ENCODE peak calls at places on chromosomes 3 and 15, in nine cellular contexts. One of them, this sample, is unnamed.

GRCh38 chr15:68429691-68430470 is 2.1 kb downstream of the ITGA11 start:
- DNase-seq in A549: no peak
- DNase-seq in NCI-H2081: no peak
- DNase-seq in HFFc6: no peak
- DNase-seq in CD8-positive, alpha-beta memory T cell: no peak
- DNase-seq in GM19239: no peak
- DNase-seq in hypothalamus: no peak
- DNase-seq in A673: no peak
- DNase-seq in GM12891: no peak
- DNase-seq in this sample: no peak

GRCh38 chr15:47756872-47757271 is 39.6 kb downstream of the SEMA6D start:
- DNase-seq in A549: no peak
- DNase-seq in NCI-H2081: no peak
- DNase-seq in HFFc6: peak
- DNase-seq in CD8-positive, alpha-beta memory T cell: no peak
- DNase-seq in GM19239: no peak
- DNase-seq in hypothalamus: no peak
- DNase-seq in A673: peak
- DNase-seq in GM12891: no peak
- DNase-seq in this sample: no peak

GRCh38 chr3:39234705-39235104 is 42.3 kb upstream of the XIRP1 start:
- DNase-seq in A549: no peak
- DNase-seq in NCI-H2081: no peak
- DNase-seq in HFFc6: no peak
- DNase-seq in CD8-positive, alpha-beta memory T cell: no peak
- DNase-seq in GM19239: no peak
- DNase-seq in hypothalamus: no peak
- DNase-seq in A673: no peak
- DNase-seq in GM12891: no peak
- DNase-seq in this sample: no peak

GRCh38 chr15:41955100-41955499 is 17.3 kb downstream of the EHD4 start:
- DNase-seq in A549: no peak
- DNase-seq in NCI-H2081: no peak
- DNase-seq in HFFc6: no peak
- DNase-seq in CD8-positive, alpha-beta memory T cell: no peak
- DNase-seq in GM19239: no peak
- DNase-seq in hypothalamus: no peak
- DNase-seq in A673: no peak
- DNase-seq in GM12891: no peak
- DNase-seq in this sample: no peak

GRCh38 chr3:29912600-29913288 is 631.9 kb downstream of the RBMS3 start:
- DNase-seq in A549: no peak
- DNase-seq in NCI-H2081: no peak
- DNase-seq in HFFc6: no peak
- DNase-seq in CD8-positive, alpha-beta memory T cell: no peak
- DNase-seq in GM19239: no peak
- DNase-seq in hypothalamus: no peak
- DNase-seq in A673: no peak
- DNase-seq in GM12891: no peak
- DNase-seq in this sample: no peak

GRCh38 chr15:101176625-101177024 is 75.2 kb downstream of the CHSY1 start:
- DNase-seq in A549: no peak
- DNase-seq in NCI-H2081: no peak
- DNase-seq in HFFc6: no peak
- DNase-seq in CD8-positive, alpha-beta memory T cell: no peak
- DNase-seq in GM19239: no peak
- DNase-seq in hypothalamus: no peak
- DNase-seq in A673: no peak
- DNase-seq in GM12891: no peak
- DNase-seq in this sample: no peak

GRCh38 chr3:25618043-25618442 is 46.7 kb downstream of the TOP2B start:
- DNase-seq in A549: no peak
- DNase-seq in NCI-H2081: no peak
- DNase-seq in HFFc6: no peak
- DNase-seq in CD8-positive, alpha-beta memory T cell: no peak
- DNase-seq in GM19239: no peak
- DNase-seq in hypothalamus: no peak
- DNase-seq in A673: no peak
- DNase-seq in GM12891: no peak
- DNase-seq in this sample: no peak

GRCh38 chr15:101647251-101647650 is 4.9 kb downstream of the TM2D3 start:
- DNase-seq in A549: peak
- DNase-seq in NCI-H2081: no peak
- DNase-seq in HFFc6: no peak
- DNase-seq in CD8-positive, alpha-beta memory T cell: no peak
- DNase-seq in GM19239: no peak
- DNase-seq in hypothalamus: no peak
- DNase-seq in A673: no peak
- DNase-seq in GM12891: no peak
- DNase-seq in this sample: no peak

GRCh38 chr3:112357888-112358287 is 24.9 kb downstream of the CD200 start:
- DNase-seq in A549: no peak
- DNase-seq in NCI-H2081: no peak
- DNase-seq in HFFc6: no peak
- DNase-seq in CD8-positive, alpha-beta memory T cell: no peak
- DNase-seq in GM19239: no peak
- DNase-seq in hypothalamus: no peak
- DNase-seq in A673: no peak
- DNase-seq in GM12891: no peak
- DNase-seq in this sample: no peak

GRCh38 chr3:40505599-40506462 is at the start of gene ZNF620:
- DNase-seq in A549: peak
- DNase-seq in NCI-H2081: peak
- DNase-seq in HFFc6: no peak
- DNase-seq in CD8-positive, alpha-beta memory T cell: peak
- DNase-seq in GM19239: peak
- DNase-seq in hypothalamus: peak
- DNase-seq in A673: peak
- DNase-seq in GM12891: peak
- DNase-seq in this sample: peak

GRCh38 chr3:56131976-56132590 is 336.2 kb downstream of the ERC2 start:
- DNase-seq in A549: peak
- DNase-seq in NCI-H2081: no peak
- DNase-seq in HFFc6: peak
- DNase-seq in CD8-positive, alpha-beta memory T cell: no peak
- DNase-seq in GM19239: no peak
- DNase-seq in hypothalamus: no peak
- DNase-seq in A673: peak
- DNase-seq in GM12891: no peak
- DNase-seq in this sample: no peak

GRCh38 chr3:147356145-147356908 is 50.0 kb downstream of the ZIC4 start:
- DNase-seq in A549: no peak
- DNase-seq in NCI-H2081: no peak
- DNase-seq in HFFc6: no peak
- DNase-seq in CD8-positive, alpha-beta memory T cell: no peak
- DNase-seq in GM19239: no peak
- DNase-seq in hypothalamus: no peak
- DNase-seq in A673: no peak
- DNase-seq in GM12891: no peak
- DNase-seq in this sample: no peak

GRCh38 chr3:88058322-88058592 is 548 bp downstream of the CGGBP1 start:
- DNase-seq in A549: peak
- DNase-seq in NCI-H2081: no peak
- DNase-seq in HFFc6: no peak
- DNase-seq in CD8-positive, alpha-beta memory T cell: no peak
- DNase-seq in GM19239: no peak
- DNase-seq in hypothalamus: no peak
- DNase-seq in A673: no peak
- DNase-seq in GM12891: no peak
- DNase-seq in this sample: no peak

This sample was measured in COR-L47.